ENCODE peak calls at places on chromosomes 12 and 14, in six cellular contexts. One of them, this sample, is unnamed. For H3K4me1, the result is how much of the 10 kb centered on the place peaks cover.

GRCh38 chr14:101463566-101464171 is 97.6 kb upstream of the DIO3 start:
- DNase-seq in GM12878: no peak
- DNase-seq in DND-41: no peak
- DNase-seq in hepatocyte: no peak
- DNase-seq in tibial nerve: no peak
- DNase-seq in PC-3: no peak
- DNase-seq in this sample: no peak

GRCh38 chr12:54479421-54479820 is 6.0 kb upstream of the GTSF1 start:
- DNase-seq in GM12878: no peak
- DNase-seq in DND-41: no peak
- DNase-seq in hepatocyte: no peak
- DNase-seq in tibial nerve: no peak
- DNase-seq in PC-3: peak
- DNase-seq in this sample: no peak

GRCh38 chr14:67137744-67138371 is 51.4 kb upstream of the GARIN2 start:
- DNase-seq in GM12878: no peak
- DNase-seq in DND-41: no peak
- DNase-seq in hepatocyte: no peak
- DNase-seq in tibial nerve: no peak
- DNase-seq in PC-3: peak
- DNase-seq in this sample: no peak

GRCh38 chr14:71698027-71698426 is 234.2 kb upstream of the RGS6 start:
- DNase-seq in GM12878: no peak
- DNase-seq in DND-41: peak
- DNase-seq in hepatocyte: no peak
- DNase-seq in tibial nerve: no peak
- DNase-seq in PC-3: no peak
- DNase-seq in this sample: no peak

GRCh38 chr12:90091809-90092208 is 383.2 kb upstream of the ATP2B1 start:
- DNase-seq in GM12878: no peak
- DNase-seq in DND-41: no peak
- DNase-seq in hepatocyte: no peak
- DNase-seq in tibial nerve: no peak
- DNase-seq in PC-3: no peak
- DNase-seq in this sample: no peak

GRCh38 chr14:64244279-64244678 is 49.9 kb downstream of the ESR2 start:
- DNase-seq in GM12878: no peak
- DNase-seq in DND-41: no peak
- DNase-seq in hepatocyte: no peak
- DNase-seq in tibial nerve: no peak
- DNase-seq in PC-3: no peak
- DNase-seq in this sample: no peak

GRCh38 chr14:25150401-25150800 is 100.5 kb upstream of the STXBP6 start:
- DNase-seq in GM12878: no peak
- DNase-seq in DND-41: no peak
- DNase-seq in hepatocyte: no peak
- DNase-seq in tibial nerve: no peak
- DNase-seq in PC-3: no peak
- DNase-seq in this sample: no peak

GRCh38 chr14:54472291-54472690 is 16.5 kb downstream of the GMFB start:
- DNase-seq in GM12878: no peak
- DNase-seq in DND-41: no peak
- DNase-seq in hepatocyte: no peak
- DNase-seq in tibial nerve: no peak
- DNase-seq in PC-3: no peak
- DNase-seq in this sample: no peak

GRCh38 chr14:53517276-53517960 is 364.3 kb upstream of the DDHD1 start:
- DNase-seq in GM12878: no peak
- DNase-seq in DND-41: no peak
- DNase-seq in hepatocyte: no peak
- DNase-seq in tibial nerve: no peak
- DNase-seq in PC-3: no peak
- DNase-seq in this sample: no peak

GRCh38 chr14:77603654-77604270 is 12.7 kb downstream of the SPTLC2 start:
- DNase-seq in GM12878: no peak
- DNase-seq in DND-41: no peak
- DNase-seq in hepatocyte: no peak
- DNase-seq in tibial nerve: no peak
- DNase-seq in PC-3: peak
- DNase-seq in this sample: no peak

GRCh38 chr12:72268386-72268785 is 3.8 kb upstream of the TRHDE start:
- DNase-seq in GM12878: no peak
- DNase-seq in DND-41: no peak
- DNase-seq in hepatocyte: no peak
- DNase-seq in tibial nerve: no peak
- DNase-seq in PC-3: no peak
- DNase-seq in this sample: no peak

GRCh38 chr12:79424109-79424721 is 266.5 kb downstream of the PAWR start:
- DNase-seq in GM12878: no peak
- DNase-seq in DND-41: no peak
- DNase-seq in hepatocyte: peak
- DNase-seq in tibial nerve: no peak
- DNase-seq in PC-3: peak
- DNase-seq in this sample: no peak

GRCh38 chr14:89702151-89702936 is 252.2 kb downstream of the EFCAB11 start:
- DNase-seq in GM12878: no peak
- DNase-seq in DND-41: no peak
- DNase-seq in hepatocyte: peak
- DNase-seq in tibial nerve: no peak
- DNase-seq in PC-3: no peak
- DNase-seq in this sample: no peak

GRCh38 chr12:47990351-47991105 is 13.7 kb downstream of the COL2A1 start:
- DNase-seq in GM12878: peak
- DNase-seq in DND-41: peak
- DNase-seq in hepatocyte: peak
- DNase-seq in tibial nerve: no peak
- DNase-seq in PC-3: no peak
- DNase-seq in this sample: peak

GRCh38 chr14:102255401-102256190 is 49.4 kb downstream of the MOK start:
- DNase-seq in GM12878: no peak
- DNase-seq in DND-41: no peak
- DNase-seq in hepatocyte: no peak
- DNase-seq in tibial nerve: no peak
- DNase-seq in PC-3: no peak
- DNase-seq in this sample: no peak

GRCh38 chr12:26524862-26525465 is 308.0 kb downstream of the ITPR2 start:
- DNase-seq in GM12878: no peak
- DNase-seq in DND-41: peak
- DNase-seq in hepatocyte: no peak
- DNase-seq in tibial nerve: no peak
- DNase-seq in PC-3: peak
- DNase-seq in this sample: no peak

GRCh38 chr12:3042826-3043225 is 34.4 kb upstream of the TSPAN9 start:
- DNase-seq in GM12878: no peak
- DNase-seq in DND-41: no peak
- DNase-seq in hepatocyte: no peak
- DNase-seq in tibial nerve: no peak
- DNase-seq in PC-3: no peak
- DNase-seq in this sample: no peak

GRCh38 chr14:61476737-61477410 is 155.5 kb downstream of the PRKCH start:
- DNase-seq in GM12878: no peak
- DNase-seq in DND-41: peak
- DNase-seq in hepatocyte: peak
- DNase-seq in tibial nerve: no peak
- DNase-seq in PC-3: no peak
- DNase-seq in this sample: peak

GRCh38 chr12:12800406-12801180 is 12.6 kb upstream of the DDX47 start:
- DNase-seq in GM12878: no peak
- DNase-seq in DND-41: no peak
- DNase-seq in hepatocyte: peak
- DNase-seq in tibial nerve: no peak
- DNase-seq in PC-3: peak
- DNase-seq in this sample: no peak

GRCh38 chr12:54301428-54302045 is 722 bp upstream of the NFE2 start:
- DNase-seq in GM12878: no peak
- DNase-seq in DND-41: no peak
- DNase-seq in hepatocyte: no peak
- DNase-seq in tibial nerve: no peak
- DNase-seq in PC-3: peak
- DNase-seq in this sample: no peak

GRCh38 chr14:52650774-52651173 is 44.6 kb downstream of the ERO1A start:
- DNase-seq in GM12878: no peak
- DNase-seq in DND-41: no peak
- DNase-seq in hepatocyte: no peak
- DNase-seq in tibial nerve: no peak
- DNase-seq in PC-3: no peak
- DNase-seq in this sample: no peak

GRCh38 chr14:72758420-72758819 is 135.5 kb downstream of the DPF3 start:
- DNase-seq in GM12878: no peak
- DNase-seq in DND-41: no peak
- DNase-seq in hepatocyte: no peak
- DNase-seq in tibial nerve: no peak
- DNase-seq in PC-3: no peak
- DNase-seq in this sample: no peak

GRCh38 chr14:37709419-37710195 is 114.2 kb downstream of the TTC6 start:
- DNase-seq in GM12878: no peak
- DNase-seq in DND-41: no peak
- DNase-seq in hepatocyte: no peak
- DNase-seq in tibial nerve: no peak
- DNase-seq in PC-3: peak
- DNase-seq in this sample: no peak

GRCh38 chr12:4496145-4496838 is 42.4 kb upstream of the RAD51AP1 start:
- DNase-seq in GM12878: peak
- DNase-seq in DND-41: no peak
- DNase-seq in hepatocyte: no peak
- DNase-seq in tibial nerve: no peak
- DNase-seq in PC-3: no peak
- DNase-seq in this sample: no peak

DNA sequence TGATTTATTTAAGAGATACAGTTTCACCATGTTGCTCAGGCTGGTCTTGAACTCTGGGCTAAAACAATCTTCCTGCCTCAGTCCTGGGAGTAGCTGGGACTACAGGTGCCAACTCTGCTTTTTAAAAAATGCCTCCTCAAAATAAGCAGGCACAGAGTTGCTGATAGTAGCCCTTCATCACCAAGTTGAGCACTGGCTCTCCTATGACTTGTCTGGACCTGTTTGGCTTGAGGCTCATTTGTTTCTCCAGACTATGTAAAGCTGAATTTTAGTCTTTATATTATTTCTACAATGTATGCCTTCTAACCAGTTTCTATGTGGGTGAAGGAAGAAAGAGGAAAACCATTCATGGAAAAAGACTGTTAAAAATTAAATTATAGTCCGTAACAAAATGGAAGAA is 39.5 kb upstream of the RAD51AP1 start:
- DNase-seq in GM12878: no peak
- DNase-seq in DND-41: no peak
- DNase-seq in hepatocyte: no peak
- DNase-seq in tibial nerve: no peak
- DNase-seq in PC-3: no peak
- DNase-seq in this sample: no peak
- H3K4me1 ChIP-seq in GM12878: under half
- H3K4me1 ChIP-seq in DND-41: under half
- H3K4me1 ChIP-seq in hepatocyte: under half
- H3K4me1 ChIP-seq in tibial nerve: under half
- H3K4me1 ChIP-seq in PC-3: under half
- H3K4me1 ChIP-seq in this sample: under half

GRCh38 chr12:1367331-1367730 is 227.1 kb downstream of the FBXL14 start:
- DNase-seq in GM12878: no peak
- DNase-seq in DND-41: no peak
- DNase-seq in hepatocyte: no peak
- DNase-seq in tibial nerve: no peak
- DNase-seq in PC-3: no peak
- DNase-seq in this sample: no peak

GRCh38 chr12:1367731-1368285 is 226.6 kb downstream of the FBXL14 start:
- DNase-seq in GM12878: no peak
- DNase-seq in DND-41: no peak
- DNase-seq in hepatocyte: no peak
- DNase-seq in tibial nerve: no peak
- DNase-seq in PC-3: no peak
- DNase-seq in this sample: no peak

GRCh38 chr12:1369460-1369859 is 224.9 kb downstream of the FBXL14 start:
- DNase-seq in GM12878: no peak
- DNase-seq in DND-41: no peak
- DNase-seq in hepatocyte: no peak
- DNase-seq in tibial nerve: no peak
- DNase-seq in PC-3: no peak
- DNase-seq in this sample: no peak

GRCh38 chr12:1362143-1362542 is 232.2 kb downstream of the FBXL14 start:
- DNase-seq in GM12878: no peak
- DNase-seq in DND-41: no peak
- DNase-seq in hepatocyte: no peak
- DNase-seq in tibial nerve: no peak
- DNase-seq in PC-3: no peak
- DNase-seq in this sample: no peak

GRCh38 chr12:1365703-1366102 is 228.7 kb downstream of the FBXL14 start:
- DNase-seq in GM12878: no peak
- DNase-seq in DND-41: no peak
- DNase-seq in hepatocyte: no peak
- DNase-seq in tibial nerve: no peak
- DNase-seq in PC-3: no peak
- DNase-seq in this sample: no peak
- H3K4me3 ChIP-seq in GM12878: no peak
- H3K4me3 ChIP-seq in DND-41: no peak
- H3K4me3 ChIP-seq in hepatocyte: no peak
- H3K4me3 ChIP-seq in tibial nerve: no peak
- H3K4me3 ChIP-seq in PC-3: no peak
- H3K4me3 ChIP-seq in this sample: no peak

DNA sequence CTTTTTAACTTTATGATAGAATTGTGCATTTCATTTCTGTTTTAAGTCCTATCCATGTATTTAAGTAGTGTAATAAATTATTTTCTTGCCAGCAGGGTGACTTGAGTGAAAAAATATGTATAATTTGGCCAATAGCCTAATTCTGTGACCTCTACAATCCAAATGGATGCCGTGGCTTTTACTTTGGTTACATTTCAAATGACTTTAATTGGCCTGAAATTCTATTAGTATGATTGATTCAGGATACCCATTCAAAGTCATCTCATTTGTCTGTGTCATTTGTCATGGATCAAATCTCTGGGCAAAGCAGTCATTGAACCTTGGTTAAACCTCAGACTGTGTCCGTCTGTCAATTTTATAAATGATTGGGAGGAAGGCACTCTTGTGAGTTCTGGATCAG is 29.6 kb downstream of the CRADD start:
- DNase-seq in GM12878: no peak
- DNase-seq in DND-41: no peak
- DNase-seq in hepatocyte: no peak
- DNase-seq in tibial nerve: no peak
- DNase-seq in PC-3: peak
- DNase-seq in this sample: no peak
- H3K4me1 ChIP-seq in GM12878: under half
- H3K4me1 ChIP-seq in DND-41: under half
- H3K4me1 ChIP-seq in hepatocyte: under half
- H3K4me1 ChIP-seq in tibial nerve: under half
- H3K4me1 ChIP-seq in PC-3: under half
- H3K4me1 ChIP-seq in this sample: under half

GRCh38 chr14:68786491-68787234 is 6.2 kb downstream of the ZFP36L1 start:
- DNase-seq in GM12878: no peak
- DNase-seq in DND-41: no peak
- DNase-seq in hepatocyte: peak
- DNase-seq in tibial nerve: no peak
- DNase-seq in PC-3: peak
- DNase-seq in this sample: no peak
- H3K4me3 ChIP-seq in GM12878: no peak
- H3K4me3 ChIP-seq in DND-41: no peak
- H3K4me3 ChIP-seq in hepatocyte: no peak
- H3K4me3 ChIP-seq in tibial nerve: no peak
- H3K4me3 ChIP-seq in PC-3: no peak
- H3K4me3 ChIP-seq in this sample: peak

This sample was measured in CD8-positive, alpha-beta T cell.